ENCODE peak calls at places on chromosome 11, in five cellular contexts. N is NCI-H524, S is Caki2, H is NCI-H2081, R is Peyer's patch. E is an unnamed sample.

GRCh38 chr11:126989942-126990715 is 10.4 kb downstream of the KIRREL3 start:
- DNase-seq in N (peak), S (peak), H (peak), R (peak), E (peak)

GRCh38 chr11:85062626-85063025 is 564.5 kb downstream of the DLG2 start:
- DNase-seq in N (no peak), S (no peak), H (no peak), R (no peak), E (no peak)

GRCh38 chr11:17529814-17530162 is 14.4 kb downstream of the USH1C start:
- DNase-seq in N (no peak), S (no peak), H (peak), R (no peak), E (no peak)

GRCh38 chr11:44528103-44528502 is 37.4 kb upstream of the CD82 start:
- DNase-seq in N (peak), S (no peak), H (no peak), R (no peak), E (no peak)

GRCh38 chr11:34063061-34063795 is 11.7 kb downstream of the CAPRIN1 start:
- DNase-seq in N (no peak), S (no peak), H (no peak), R (no peak), E (no peak)

GRCh38 chr11:2685566-2686359 is 14.0 kb downstream of the KCNQ1OT1 start:
- DNase-seq in N (no peak), S (no peak), H (no peak), R (peak), E (no peak)

GRCh38 chr11:41612415-41612814 is 153.0 kb upstream of the LRRC4C start:
- DNase-seq in N (no peak), S (no peak), H (no peak), R (no peak), E (no peak)

GRCh38 chr11:115215694-115216615 is 288.3 kb downstream of the CADM1 start:
- DNase-seq in N (peak), S (no peak), H (peak), R (no peak), E (no peak)

GRCh38 chr11:19788435-19788834 is 75.8 kb downstream of the NAV2 start:
- DNase-seq in N (no peak), S (no peak), H (no peak), R (no peak), E (no peak)

GRCh38 chr11:117011541-117011908 is 86.7 kb downstream of the SIK3 start:
- DNase-seq in N (no peak), S (peak), H (no peak), R (no peak), E (no peak)

GRCh38 chr11:35618497-35619029 is 303 bp downstream of the FJX1 start:
- DNase-seq in N (peak), S (peak), H (no peak), R (peak), E (no peak)

GRCh38 chr11:119567667-119568582 is 145.0 kb upstream of the THY1 start:
- DNase-seq in N (peak), S (peak), H (peak), R (no peak), E (peak)

GRCh38 chr11:63508009-63508408 is 2.1 kb downstream of the LGALS12 start:
- DNase-seq in N (peak), S (peak), H (no peak), R (no peak), E (peak)

GRCh38 chr11:115207166-115207591 is 297.0 kb downstream of the CADM1 start:
- DNase-seq in N (no peak), S (no peak), H (no peak), R (no peak), E (no peak)

GRCh38 chr11:118264568-118265470 is 722 bp upstream of the MPZL2 start:
- DNase-seq in N (peak), S (no peak), H (no peak), R (no peak), E (no peak)

GRCh38 chr11:75582935-75583709 is 21.1 kb downstream of the SERPINH1 start:
- DNase-seq in N (peak), S (no peak), H (peak), R (peak), E (peak)

GRCh38 chr11:77207019-77207485 is 79.0 kb downstream of the MYO7A start:
- DNase-seq in N (no peak), S (no peak), H (no peak), R (no peak), E (no peak)

GRCh38 chr11:68330700-68331337 is 18.4 kb downstream of the LRP5 start:
- DNase-seq in N (no peak), S (no peak), H (no peak), R (no peak), E (no peak)

GRCh38 chr11:8800498-8801110 is 110.4 kb upstream of the AKIP1 start:
- DNase-seq in N (no peak), S (no peak), H (no peak), R (no peak), E (no peak)

GRCh38 chr11:6248248-6248647 is 9.4 kb downstream of the CNGA4 start:
- DNase-seq in N (no peak), S (no peak), H (no peak), R (no peak), E (no peak)

GRCh38 chr11:83051760-83052671 is 19.7 kb downstream of the RAB30 start:
- DNase-seq in N (no peak), S (no peak), H (no peak), R (no peak), E (peak)

GRCh38 chr11:63834532-63835155 is 4.3 kb upstream of the MARK2 start:
- DNase-seq in N (no peak), S (no peak), H (no peak), R (no peak), E (no peak)

GRCh38 chr11:123672568-123672967 is 18.1 kb upstream of the SCN3B start:
- DNase-seq in N (peak), S (no peak), H (no peak), R (no peak), E (peak)

GRCh38 chr11:132504501-132505041 is 1027.7 kb downstream of the OPCML start:
- DNase-seq in N (no peak), S (no peak), H (no peak), R (no peak), E (no peak)

GRCh38 chr11:70364198-70364597 is 34.1 kb upstream of the CTTN start:
- DNase-seq in N (no peak), S (no peak), H (no peak), R (no peak), E (no peak)

GRCh38 chr11:102950622-102951081 is 4.9 kb downstream of the MMP13 start:
- DNase-seq in N (peak), S (no peak), H (no peak), R (no peak), E (no peak)

GRCh38 chr11:65947133-65947532 is 1.9 kb downstream of the TSGA10IP start:
- DNase-seq in N (no peak), S (no peak), H (no peak), R (no peak), E (no peak)

GRCh38 chr11:124394408-124394807 is 4.4 kb downstream of the OR8B3 start:
- DNase-seq in N (no peak), S (no peak), H (no peak), R (no peak), E (no peak)

GRCh38 chr11:72788250-72788649 is 5.6 kb downstream of the STARD10 start:
- DNase-seq in N (no peak), S (no peak), H (no peak), R (no peak), E (no peak)

GRCh38 chr11:121652982-121653381 is 200.2 kb upstream of the SORL1-AS1 start:
- DNase-seq in N (peak), S (no peak), H (peak), R (no peak), E (no peak)

GRCh38 chr11:108914981-108915380 is 250.1 kb downstream of the DDX10 start:
- DNase-seq in N (no peak), S (no peak), H (no peak), R (no peak), E (no peak)

GRCh38 chr11:70187771-70188170 is 15.3 kb upstream of the FADD start:
- DNase-seq in N (no peak), S (no peak), H (no peak), R (no peak), E (no peak)

GRCh38 chr11:70161043-70161625 is 42.0 kb upstream of the FADD start:
- DNase-seq in N (no peak), S (no peak), H (no peak), R (no peak), E (no peak)

GRCh38 chr11:9172394-9172793 is 81.0 kb upstream of the SCUBE2 start:
- DNase-seq in N (no peak), S (no peak), H (no peak), R (no peak), E (no peak)

GRCh38 chr11:12983331-12983730 is 25.8 kb upstream of the RASSF10 start:
- DNase-seq in N (no peak), S (no peak), H (no peak), R (no peak), E (no peak)